ENCODE peak calls at places on chromosomes 13 and 19, in eight cellular contexts. One of them, this sample, is unnamed.

GRCh38 chr19:6576869-6577281 is 14.1 kb downstream of the CD70 start:
- DNase-seq in OCI-LY7: no peak
- DNase-seq in GM23338: no peak
- DNase-seq in stromal cell of bone marrow: no peak
- DNase-seq in GM03348: no peak
- DNase-seq in neural crest cell: no peak
- DNase-seq in mucosa of descending colon: no peak
- DNase-seq in amniotic stem cell: no peak
- DNase-seq in this sample: no peak

GRCh38 chr13:106440846-106441245 is 94.6 kb downstream of the EFNB2 start:
- DNase-seq in OCI-LY7: no peak
- DNase-seq in neural crest cell: no peak
- DNase-seq in GM23338: no peak
- DNase-seq in stromal cell of bone marrow: no peak
- DNase-seq in mucosa of descending colon: no peak
- DNase-seq in GM03348: no peak
- DNase-seq in amniotic stem cell: no peak
- DNase-seq in this sample: no peak

GRCh38 chr13:80979035-80979641 is 638.2 kb upstream of the SPRY2 start:
- DNase-seq in mucosa of descending colon: no peak
- DNase-seq in stromal cell of bone marrow: peak
- DNase-seq in amniotic stem cell: peak
- DNase-seq in GM23338: peak
- DNase-seq in neural crest cell: peak
- DNase-seq in GM03348: peak
- DNase-seq in OCI-LY7: peak
- DNase-seq in this sample: peak

GRCh38 chr13:57874530-57874929 is 243.0 kb downstream of the PCDH17 start:
- DNase-seq in OCI-LY7: no peak
- DNase-seq in stromal cell of bone marrow: no peak
- DNase-seq in mucosa of descending colon: no peak
- DNase-seq in neural crest cell: no peak
- DNase-seq in GM03348: no peak
- DNase-seq in amniotic stem cell: no peak
- DNase-seq in GM23338: no peak
- DNase-seq in this sample: no peak

GRCh38 chr19:4524808-4525562 is 6.7 kb upstream of the PLIN4 start:
- DNase-seq in neural crest cell: peak
- DNase-seq in amniotic stem cell: no peak
- DNase-seq in GM23338: peak
- DNase-seq in OCI-LY7: peak
- DNase-seq in stromal cell of bone marrow: no peak
- DNase-seq in GM03348: peak
- DNase-seq in mucosa of descending colon: no peak
- DNase-seq in this sample: peak

GRCh38 chr19:53809518-53810186 is 14.5 kb downstream of the NLRP12 start:
- DNase-seq in neural crest cell: no peak
- DNase-seq in GM23338: peak
- DNase-seq in mucosa of descending colon: no peak
- DNase-seq in amniotic stem cell: no peak
- DNase-seq in GM03348: no peak
- DNase-seq in stromal cell of bone marrow: no peak
- DNase-seq in OCI-LY7: no peak
- DNase-seq in this sample: peak

GRCh38 chr19:34173145-34173956 is 1.0 kb downstream of the LSM14A start:
- DNase-seq in neural crest cell: peak
- DNase-seq in stromal cell of bone marrow: peak
- DNase-seq in GM03348: peak
- DNase-seq in OCI-LY7: peak
- DNase-seq in amniotic stem cell: peak
- DNase-seq in GM23338: peak
- DNase-seq in mucosa of descending colon: peak
- DNase-seq in this sample: peak

GRCh38 chr19:6393074-6393981 is at the start of gene GTF2F1:
- DNase-seq in stromal cell of bone marrow: peak
- DNase-seq in mucosa of descending colon: peak
- DNase-seq in GM03348: peak
- DNase-seq in amniotic stem cell: peak
- DNase-seq in neural crest cell: peak
- DNase-seq in OCI-LY7: peak
- DNase-seq in GM23338: peak
- DNase-seq in this sample: peak

This sample was measured in choroid plexus epithelial cell.